ENCODE peak calls at places on chromosomes 7 and 10, in four cellular contexts. I is IMR-90, K is SK-N-SH, W is transverse colon. H is an unnamed sample.

GRCh38 chr7:17564678-17565209 is 266.3 kb downstream of the AHR start:
- DNase-seq in W (no peak), I (peak; percentile 90), K (no peak), H (no peak)

GRCh38 chr10:107072786-107073185 is 91.7 kb downstream of the SORCS1 start:
- DNase-seq in W (no peak), K (peak; percentile 53), I (no peak), H (no peak)

GRCh38 chr10:56383806-56384205 is 22.7 kb upstream of the ZWINT start:
- DNase-seq in K (no peak), I (no peak), W (no peak), H (no peak)

GRCh38 chr10:26881600-26882331 is 21.0 kb upstream of the ABI1 start:
- DNase-seq in W (no peak), K (peak; percentile 58), I (peak; percentile 76), H (no peak)

GRCh38 chr10:4677296-4678021 is 148.5 kb upstream of the AKR1E2 start:
- DNase-seq in I (peak; percentile 32), K (no peak), W (no peak), H (no peak)

GRCh38 chr7:15921576-15921975 is 235.1 kb upstream of the MEOX2 start:
- DNase-seq in W (no peak), K (no peak), I (peak; percentile 54), H (no peak)

GRCh38 chr10:44316187-44316921 is 68.5 kb downstream of the CXCL12 start:
- DNase-seq in K (peak; percentile 55), W (no peak), I (no peak), H (no peak)

GRCh38 chr10:126646101-126646500 is 24.4 kb downstream of the C10orf90 start:
- DNase-seq in W (no peak), I (peak; percentile 9), K (no peak), H (no peak)

GRCh38 chr7:21914671-21915070 is 31.0 kb downstream of the CDCA7L start:
- DNase-seq in I (no peak), W (no peak), K (no peak), H (no peak)

DNA sequence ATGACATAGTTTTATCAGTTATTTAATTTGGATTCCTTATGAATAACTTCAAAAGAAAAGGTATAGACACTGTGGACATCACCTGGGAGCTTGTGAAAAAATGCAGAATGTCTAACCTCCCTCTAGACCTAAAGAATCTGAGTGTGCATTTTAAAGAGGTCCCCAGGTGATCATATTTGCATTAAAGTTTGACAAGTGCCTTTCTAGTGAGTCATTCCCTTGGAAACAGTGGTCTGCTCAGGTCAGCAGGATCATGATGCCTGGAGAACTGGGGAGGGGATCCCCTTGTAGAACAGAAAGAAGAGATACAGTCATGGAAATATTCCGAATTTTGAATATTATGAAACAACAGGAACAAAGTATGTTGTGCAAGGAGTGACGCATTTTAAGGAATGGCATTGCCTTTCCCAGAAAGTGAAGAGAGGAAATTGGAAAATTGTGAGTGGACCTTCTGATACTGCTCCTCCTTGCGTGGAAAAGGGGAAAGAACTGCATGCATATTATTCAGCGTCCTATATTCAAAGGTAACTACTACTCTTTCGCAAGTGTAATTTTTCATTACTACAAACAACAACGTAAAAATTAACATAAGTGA is 4.6 kb downstream of the STEAP2 start:
- DNase-seq in I (no peak), K (no peak), W (no peak), H (no peak)
- H3K27me3 ChIP-seq in I (no peaks in the 10 kb centered on the region), K (no peaks in the 10 kb centered on the region), W (peaks cover 2% of the 10 kb centered on the region), H (no peaks in the 10 kb centered on the region)

GRCh38 chr7:39240864-39241263 is 263.2 kb downstream of the POU6F2 start:
- DNase-seq in K (no peak), W (no peak), I (no peak), H (no peak)
- H3K4me3 ChIP-seq in K (no peak overlapping the region), W (no peak overlapping the region), I (no peak overlapping the region), H (no peak overlapping the region)

GRCh38 chr7:1231214-1232102 is 1.2 kb upstream of the UNCX start:
- DNase-seq in W (no peak), K (no peak), I (no peak), H (no peak)

GRCh38 chr7:1234049-1234691 is 1.5 kb downstream of the UNCX start:
- DNase-seq in I (no peak), W (no peak), K (no peak), H (no peak)

GRCh38 chr7:1233328-1234048 is 816 bp downstream of the UNCX start:
- DNase-seq in K (no peak), W (no peak), I (no peak), H (no peak)

GRCh38 chr7:1232103-1232466 is 587 bp upstream of the UNCX start:
- DNase-seq in I (no peak), W (no peak), K (no peak), H (no peak)

GRCh38 chr7:1232623-1233327 is at the start of gene UNCX:
- DNase-seq in K (no peak), I (no peak), W (no peak), H (no peak)
- H3K27me3 ChIP-seq in K (peaks cover 79% of the 10 kb centered on the region), I (peaks cover 88% of the 10 kb centered on the region), W (peaks cover 97% of the 10 kb centered on the region), H (peaks cover 59% of the 10 kb centered on the region)

GRCh38 chr7:122302826-122303521 is 1.6 kb downstream of the FEZF1 start:
- DNase-seq in I (no peak), W (no peak), K (no peak), H (no peak)
- H3K4me3 ChIP-seq in I (no peak overlapping the region), W (no peak overlapping the region), K (no peak overlapping the region), H (no peak overlapping the region)

GRCh38 chr7:1604383-1604782 is 34.6 kb upstream of the PSMG3 start:
- DNase-seq in K (peak; percentile 28), I (no peak), W (no peak), H (no peak)

GRCh38 chr7:1601956-1602355 is 32.1 kb upstream of the PSMG3 start:
- DNase-seq in I (no peak), K (peak; percentile 39), W (no peak), H (no peak)

GRCh38 chr7:1599571-1600395 is 30.0 kb upstream of the PSMG3 start:
- DNase-seq in W (no peak), K (peak; percentile 62), I (no peak), H (no peak)

GRCh38 chr7:1603346-1604211 is 33.7 kb upstream of the PSMG3 start:
- DNase-seq in K (peak; percentile 36), W (no peak), I (no peak), H (no peak)

GRCh38 chr7:1602386-1602785 is 32.6 kb upstream of the PSMG3 start:
- DNase-seq in I (no peak), K (no peak), W (no peak), H (no peak)
- H3K27me3 ChIP-seq in I (peaks cover 52% of the 10 kb centered on the region), K (peaks cover 26% of the 10 kb centered on the region), W (peaks cover 50% of the 10 kb centered on the region), H (no peaks in the 10 kb centered on the region)

DNA sequence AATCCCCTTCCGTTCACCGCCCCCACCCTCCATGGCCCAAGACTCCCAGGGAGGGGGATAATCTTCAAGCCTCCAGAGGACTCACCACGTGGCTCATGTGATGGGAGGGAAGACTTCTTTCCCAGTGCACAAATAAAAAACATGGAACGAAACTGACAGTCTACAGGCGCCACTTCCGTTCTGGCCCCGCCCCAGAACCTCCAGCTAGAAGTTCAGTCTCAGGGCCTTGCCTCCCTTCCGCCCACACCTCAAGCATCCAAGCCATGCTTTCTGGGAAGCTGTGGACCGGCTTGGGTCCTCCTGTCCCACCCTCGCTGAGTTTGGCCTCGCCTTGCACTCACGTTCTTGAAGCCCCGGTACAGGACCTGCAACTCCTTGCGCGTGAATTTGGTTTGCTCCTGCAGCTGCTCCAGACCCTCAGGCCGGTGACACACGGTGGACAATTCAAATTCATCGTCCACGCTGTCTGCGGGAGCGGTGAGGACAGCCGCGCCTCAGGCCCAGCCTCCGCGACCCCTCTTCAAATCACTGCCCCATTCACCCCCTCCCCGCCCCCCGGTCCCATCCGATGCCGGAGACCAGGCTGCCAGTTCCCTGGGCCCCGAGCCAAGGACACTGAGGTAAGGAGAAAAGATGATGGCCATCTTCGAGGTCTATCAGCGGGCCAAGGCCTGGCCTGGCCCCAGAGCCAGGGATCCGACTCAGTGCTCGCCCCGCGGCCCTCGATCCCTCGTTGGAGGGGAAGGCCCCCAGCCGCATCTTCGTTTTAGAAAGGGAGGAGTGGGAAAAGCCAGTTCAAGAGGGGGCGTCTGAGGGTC is 10.7 kb upstream of the OGA start:
- DNase-seq in W (no peak), I (no peak), K (no peak), H (no peak)
- H3K4me3 ChIP-seq in W (no peak overlapping the region), I (no peak overlapping the region), K (no peak overlapping the region), H (no peak overlapping the region)

GRCh38 chr10:60734226-60734625 is 44.1 kb upstream of the CDK1 start:
- DNase-seq in K (no peak), W (no peak), I (no peak), H (no peak)
- H3K27me3 ChIP-seq in K (no peaks in the 10 kb centered on the region), W (peaks cover 15% of the 10 kb centered on the region), I (peaks cover 53% of the 10 kb centered on the region), H (peaks cover 6% of the 10 kb centered on the region)

DNA sequence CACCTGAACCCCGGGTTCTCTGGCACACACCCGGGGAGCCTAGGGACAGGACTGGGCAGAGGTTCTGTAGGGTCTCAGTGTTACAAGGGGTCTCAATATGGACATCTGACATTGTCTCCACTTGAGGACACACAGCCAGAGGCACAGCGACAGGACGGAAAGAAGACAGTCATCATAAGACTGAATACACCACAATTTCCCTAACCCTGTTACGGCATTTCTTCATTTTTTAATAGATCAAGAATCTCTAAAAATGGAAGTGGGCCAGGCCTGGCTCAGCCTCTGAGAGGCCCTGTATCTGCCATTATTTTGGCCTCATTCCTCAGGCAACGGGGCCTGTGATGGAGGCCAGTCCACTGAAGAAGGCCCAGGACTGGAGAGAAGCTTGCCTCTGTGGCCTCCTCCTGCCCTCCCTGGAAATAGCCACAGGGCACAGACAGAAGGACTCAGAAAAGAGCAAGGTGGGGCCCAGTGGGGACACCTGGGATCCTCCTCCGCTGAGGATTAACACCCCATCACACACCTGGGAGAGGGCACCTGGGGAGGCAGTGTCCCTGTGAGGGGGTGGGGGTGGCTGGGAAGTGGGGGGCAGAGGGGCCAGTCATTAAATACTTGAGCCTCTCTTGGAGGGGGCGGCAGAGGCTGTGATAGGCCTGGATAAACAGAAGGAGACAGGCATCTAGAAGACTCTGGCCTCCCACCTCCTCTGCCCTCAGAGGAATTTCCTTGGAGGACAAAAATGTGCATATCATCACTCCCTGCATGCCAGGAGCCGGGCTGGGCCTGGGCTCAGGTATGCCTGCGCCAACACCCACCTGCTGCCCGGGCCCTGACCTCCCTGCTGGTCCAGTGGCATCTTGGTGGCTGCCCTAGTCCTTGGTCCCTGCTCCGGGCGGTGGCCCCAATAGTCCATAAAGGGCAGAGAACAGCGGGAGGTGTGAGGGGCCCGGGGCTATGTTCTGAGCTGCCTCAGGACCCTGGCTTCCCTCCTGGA is 8.0 kb downstream of the SPOCK2 start:
- DNase-seq in I (no peak), W (no peak), K (no peak), H (no peak)
- H3K4me3 ChIP-seq in I (no peak overlapping the region), W (no peak overlapping the region), K (no peak overlapping the region), H (no peak overlapping the region)